ENCODE peak calls at places on chromosomes 16 and 17, in four cellular contexts. S is stimulated activated naive CD8-positive, alpha-beta T cell treated with anti-CD3 and anti-CD28 coated beads, Interleukin-15, amount 100 ng/mL, for 72 hours; A is HEK293T; D is GM12878. P is an unnamed sample.
A peak's percentile ranks its signal among the peaks of the same experiment; 100 is the strongest.

GRCh38 chr16:24775455-24775854 is 46.0 kb downstream of the TNRC6A start:
- DNase-seq in S (no peak), A (no peak), D (no peak), P (no peak)

GRCh38 chr16:31344712-31345111 is 10.3 kb upstream of the ITGAX start:
- DNase-seq in S (no peak), A (no peak), D (peak; percentile 62), P (peak; percentile 61)

GRCh38 chr16:73037845-73038570 is 9.9 kb downstream of the ZFHX3 start:
- DNase-seq in S (no peak), A (no peak), D (no peak), P (no peak)

GRCh38 chr17:5219536-5219935 is 15.1 kb downstream of the SCIMP start:
- DNase-seq in S (no peak), A (no peak), D (no peak), P (no peak)

GRCh38 chr17:751269-752001 is 629 bp downstream of the GEMIN4 start:
- DNase-seq in S (peak; percentile 65), A (peak; percentile 20), D (no peak), P (peak; percentile 71)

GRCh38 chr17:56912105-56912999 is 1.5 kb downstream of the TRIM25 start:
- DNase-seq in S (peak; percentile 38), A (no peak), D (no peak), P (no peak)

GRCh38 chr17:52120465-52120864 is 38.0 kb downstream of the CA10 start:
- DNase-seq in S (no peak), A (no peak), D (no peak), P (no peak)

GRCh38 chr16:84737658-84738057 is 37.9 kb downstream of the USP10 start:
- DNase-seq in S (no peak), A (no peak), D (no peak), P (no peak)

GRCh38 chr16:66028505-66029216 is 337.8 kb upstream of the CDH5 start:
- DNase-seq in S (no peak), A (no peak), D (no peak), P (no peak)

GRCh38 chr16:87702325-87702811 is 63.4 kb downstream of the KLHDC4 start:
- DNase-seq in S (peak; percentile 60), A (peak; percentile 65), D (peak; percentile 33), P (peak; percentile 87)

GRCh38 chr17:5784791-5785190 is 200.5 kb upstream of the NLRP1 start:
- DNase-seq in S (no peak), A (no peak), D (no peak), P (no peak)

GRCh38 chr17:12116143-12116542 is 95.5 kb downstream of the MAP2K4 start:
- DNase-seq in S (no peak), A (no peak), D (no peak), P (no peak)

GRCh38 chr17:3621146-3621720 is 12.0 kb upstream of the TRPV1 start:
- DNase-seq in S (no peak), A (no peak), D (no peak), P (no peak)

GRCh38 chr17:3557768-3558583 is at the start of gene TRPV3:
- DNase-seq in S (peak; percentile 35), A (no peak), D (peak; percentile 66), P (peak; percentile 83)

GRCh38 chr16:21946889-21947635 is 6.1 kb upstream of the UQCRC2 start:
- DNase-seq in S (no peak), A (no peak), D (no peak), P (peak; percentile 40)

GRCh38 chr16:30456302-30456701 is 10.6 kb upstream of the SEPHS2 start:
- DNase-seq in S (no peak), A (no peak), D (no peak), P (no peak)

GRCh38 chr16:86975445-86975844 is 341.7 kb downstream of the C16orf95 start:
- DNase-seq in S (no peak), A (peak; percentile 69), D (no peak), P (no peak)

GRCh38 chr16:4465977-4466779 is 8.2 kb downstream of the NMRAL1 start:
- DNase-seq in S (peak; percentile 37), A (no peak), D (no peak), P (no peak)

GRCh38 chr16:1082952-1083675 is 10.6 kb downstream of the SSTR5 start:
- DNase-seq in S (no peak), A (no peak), D (no peak), P (no peak)

GRCh38 chr17:2082003-2082862 is 27.3 kb downstream of the HIC1 start:
- DNase-seq in S (no peak), A (no peak), D (no peak), P (no peak)

GRCh38 chr17:81052199-81052997 is 17.4 kb downstream of the BAIAP2 start:
- DNase-seq in S (no peak), A (no peak), D (no peak), P (no peak)

GRCh38 chr17:81097134-81097942 is 62.4 kb downstream of the BAIAP2 start:
- DNase-seq in S (peak; percentile 47), A (peak; percentile 75), D (no peak), P (peak; percentile 35)

GRCh38 chr16:81996664-81997529 is 14.4 kb downstream of the SDR42E1 start:
- DNase-seq in S (no peak), A (peak; percentile 26), D (no peak), P (no peak)

GRCh38 chr16:68186877-68187276 is 49.0 kb downstream of the ESRP2 start:
- DNase-seq in S (no peak), A (no peak), D (no peak), P (no peak)

GRCh38 chr17:77446959-77447634 is 306.3 kb downstream of the SEC14L1 start:
- DNase-seq in S (no peak), A (no peak), D (no peak), P (no peak)

GRCh38 chr16:28821874-28822519 is 802 bp upstream of the ATXN2L start:
- DNase-seq in S (no peak), A (no peak), D (no peak), P (no peak)

GRCh38 chr17:82246365-82247174 is 17.7 kb downstream of the SLC16A3 start:
- DNase-seq in S (no peak), A (no peak), D (no peak), P (no peak)

GRCh38 chr17:58913971-58914769 is 158.5 kb downstream of the PPM1E start:
- DNase-seq in S (no peak), A (no peak), D (no peak), P (no peak)

GRCh38 chr17:44919411-44919810 is 4.1 kb upstream of the GFAP start:
- DNase-seq in S (no peak), A (no peak), D (no peak), P (no peak)

GRCh38 chr17:82235775-82236141 is 6.9 kb downstream of the SLC16A3 start:
- DNase-seq in S (no peak), A (no peak), D (no peak), P (peak; percentile 12)

GRCh38 chr17:32341141-32341856 is 674 bp downstream of the C17orf75 start:
- DNase-seq in S (peak; percentile 64), A (no peak), D (no peak), P (peak; percentile 20)

P was measured in GM06990.